ENCODE peak calls at places on chromosomes 13 and 19, in nine cellular contexts. K, O, J, L, V, G, R, H and Q are unnamed samples. For H3K4me1, the result is how much of the 10 kb centered on the place peaks cover.

GRCh38 chr13:24270639-24271131 is 38.7 kb upstream of the C1QTNF9 start:
- DNase-seq in K (no peak), O (peak), J (peak), L (peak), V (peak), G (peak), R (peak), H (no peak), Q (peak)

GRCh38 chr13:98504371-98504963 is 72.4 kb downstream of the STK24 start:
- DNase-seq in K (no peak), O (no peak), J (no peak), L (no peak), V (no peak), G (no peak), R (no peak), H (no peak), Q (no peak)

GRCh38 chr13:36736119-36736726 is 62.4 kb downstream of the SERTM1 start:
- DNase-seq in K (peak), O (peak), J (peak), L (peak), V (no peak), G (peak), R (no peak), H (peak), Q (no peak)

GRCh38 chr19:16005925-16006324 is 57.1 kb downstream of the OR10H4 start:
- DNase-seq in K (no peak), O (no peak), J (no peak), L (no peak), V (no peak), G (no peak), R (no peak), H (no peak), Q (no peak)

GRCh38 chr19:36573948-36574726 is 1.0 kb upstream of the ZNF529 start:
- DNase-seq in K (no peak), O (no peak), J (no peak), L (peak), V (no peak), G (peak), R (peak), H (no peak), Q (no peak)

GRCh38 chr13:21767032-21767431 is 96.2 kb downstream of the FGF9 start:
- DNase-seq in K (no peak), O (no peak), J (no peak), L (no peak), V (no peak), G (no peak), R (no peak), H (no peak), Q (no peak)

GRCh38 chr19:17242431-17243208 is 3.1 kb downstream of the NR2F6 start:
- DNase-seq in K (no peak), O (no peak), J (no peak), L (no peak), V (no peak), G (no peak), R (no peak), H (no peak), Q (no peak)

GRCh38 chr13:110221331-110221730 is 85.6 kb downstream of the COL4A1 start:
- DNase-seq in K (no peak), O (no peak), J (no peak), L (peak), V (no peak), G (no peak), R (no peak), H (no peak), Q (no peak)

GRCh38 chr13:58889474-58889873 is 1257.9 kb downstream of the PCDH17 start:
- DNase-seq in K (no peak), O (no peak), J (no peak), L (no peak), V (no peak), G (no peak), R (no peak), H (no peak), Q (no peak)

GRCh38 chr13:25375727-25376358 is 4.1 kb downstream of the ATP8A2 start:
- DNase-seq in K (peak), O (peak), J (peak), L (peak), V (no peak), G (no peak), R (no peak), H (peak), Q (peak)

GRCh38 chr13:95858286-95859075 is 181.5 kb downstream of the DNAJC3 start:
- DNase-seq in K (no peak), O (no peak), J (no peak), L (peak), V (no peak), G (peak), R (no peak), H (no peak), Q (no peak)

GRCh38 chr13:50990050-50990449 is 80.5 kb downstream of the RNASEH2B start:
- DNase-seq in K (no peak), O (no peak), J (no peak), L (no peak), V (no peak), G (no peak), R (no peak), H (no peak), Q (no peak)

GRCh38 chr19:12668937-12669271 is 2.3 kb downstream of the WDR83 start:
- DNase-seq in K (no peak), O (peak), J (peak), L (peak), V (peak), G (peak), R (no peak), H (no peak), Q (peak)

GRCh38 chr13:23723463-23723862 is 153.3 kb downstream of the TNFRSF19 start:
- DNase-seq in K (no peak), O (no peak), J (no peak), L (peak), V (no peak), G (peak), R (no peak), H (no peak), Q (no peak)

GRCh38 chr19:30349131-30349730 is 23.0 kb upstream of the ZNF536 start:
- DNase-seq in K (no peak), O (no peak), J (no peak), L (no peak), V (no peak), G (no peak), R (no peak), H (no peak), Q (no peak)

GRCh38 chr13:75656590-75656989 is 20.5 kb downstream of the LMO7 start:
- DNase-seq in K (no peak), O (no peak), J (no peak), L (no peak), V (no peak), G (no peak), R (no peak), H (no peak), Q (no peak)

GRCh38 chr19:21604351-21604926 is 99.0 kb downstream of the ZNF429 start:
- DNase-seq in K (no peak), O (peak), J (no peak), L (peak), V (no peak), G (peak), R (no peak), H (no peak), Q (no peak)

GRCh38 chr13:48411281-48412099 is 1.4 kb downstream of the LPAR6 start:
- DNase-seq in K (no peak), O (peak), J (no peak), L (no peak), V (no peak), G (no peak), R (no peak), H (no peak), Q (no peak)

GRCh38 chr13:111383591-111384440 is 63.4 kb downstream of the TEX29 start:
- DNase-seq in K (no peak), O (no peak), J (no peak), L (no peak), V (peak), G (no peak), R (no peak), H (no peak), Q (no peak)

GRCh38 chr13:100100115-100100879 is 11.4 kb downstream of the PCCA start:
- DNase-seq in K (no peak), O (peak), J (no peak), L (peak), V (no peak), G (peak), R (no peak), H (no peak), Q (no peak)

GRCh38 chr13:92074658-92075057 is 676.2 kb downstream of the GPC5 start:
- DNase-seq in K (peak), O (no peak), J (no peak), L (peak), V (no peak), G (no peak), R (no peak), H (no peak), Q (no peak)

GRCh38 chr13:49113526-49114286 is 106.4 kb upstream of the MLNR start:
- DNase-seq in K (no peak), O (no peak), J (no peak), L (peak), V (no peak), G (peak), R (no peak), H (no peak), Q (no peak)

DNA sequence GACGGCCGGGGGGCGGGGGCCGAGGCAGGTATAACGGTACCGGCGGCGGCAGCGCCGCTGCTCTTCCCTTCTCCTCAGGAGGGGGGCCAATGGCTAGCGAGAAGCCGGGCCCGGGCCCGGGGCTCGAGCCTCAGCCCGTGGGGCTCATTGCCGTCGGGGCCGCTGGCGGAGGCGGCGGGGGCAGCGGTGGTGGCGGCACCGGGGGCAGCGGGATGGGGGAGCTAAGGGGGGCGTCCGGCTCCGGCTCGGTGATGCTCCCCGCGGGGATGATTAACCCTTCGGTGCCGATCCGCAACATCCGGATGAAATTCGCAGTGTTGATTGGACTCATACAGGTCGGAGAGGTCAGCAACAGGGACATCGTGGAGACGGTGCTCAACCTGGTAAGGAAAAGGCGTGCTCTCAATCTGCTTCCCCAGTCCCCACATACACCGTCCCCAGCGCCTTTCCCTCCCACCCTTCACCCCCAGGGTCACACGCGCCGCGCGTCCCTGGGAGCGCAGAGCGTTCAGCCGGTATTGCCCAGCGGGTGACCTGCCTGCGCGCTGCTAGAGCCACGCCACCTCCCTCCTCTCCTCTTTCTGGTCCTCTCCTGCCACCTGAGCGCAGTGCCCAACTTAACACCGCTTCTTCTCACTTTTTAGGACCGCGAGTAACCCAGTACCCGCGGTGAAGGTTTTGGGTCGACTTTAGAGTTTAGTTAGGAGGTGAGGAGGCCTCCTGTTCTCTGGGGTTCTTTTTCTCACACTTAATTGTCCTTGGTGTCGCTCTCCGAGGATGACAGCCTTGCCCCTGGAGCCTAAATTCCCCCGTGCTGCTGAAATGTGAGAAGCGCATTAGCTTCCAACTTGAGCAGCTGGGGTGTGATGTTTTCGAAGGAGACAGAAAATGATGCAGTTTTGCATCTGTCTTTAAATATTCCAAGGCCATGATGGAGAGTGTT is 933 bp downstream of the NBEA start:
- DNase-seq in K (peak), O (peak), J (peak), L (no peak), V (peak), G (no peak), R (peak), H (no peak), Q (peak)
- TF ChIP-seq CTCF in K (peak), O (no peak), J (no peak), L (no peak), V (no peak), G (no peak), R (no peak), H (no peak), Q (no peak)

DNA sequence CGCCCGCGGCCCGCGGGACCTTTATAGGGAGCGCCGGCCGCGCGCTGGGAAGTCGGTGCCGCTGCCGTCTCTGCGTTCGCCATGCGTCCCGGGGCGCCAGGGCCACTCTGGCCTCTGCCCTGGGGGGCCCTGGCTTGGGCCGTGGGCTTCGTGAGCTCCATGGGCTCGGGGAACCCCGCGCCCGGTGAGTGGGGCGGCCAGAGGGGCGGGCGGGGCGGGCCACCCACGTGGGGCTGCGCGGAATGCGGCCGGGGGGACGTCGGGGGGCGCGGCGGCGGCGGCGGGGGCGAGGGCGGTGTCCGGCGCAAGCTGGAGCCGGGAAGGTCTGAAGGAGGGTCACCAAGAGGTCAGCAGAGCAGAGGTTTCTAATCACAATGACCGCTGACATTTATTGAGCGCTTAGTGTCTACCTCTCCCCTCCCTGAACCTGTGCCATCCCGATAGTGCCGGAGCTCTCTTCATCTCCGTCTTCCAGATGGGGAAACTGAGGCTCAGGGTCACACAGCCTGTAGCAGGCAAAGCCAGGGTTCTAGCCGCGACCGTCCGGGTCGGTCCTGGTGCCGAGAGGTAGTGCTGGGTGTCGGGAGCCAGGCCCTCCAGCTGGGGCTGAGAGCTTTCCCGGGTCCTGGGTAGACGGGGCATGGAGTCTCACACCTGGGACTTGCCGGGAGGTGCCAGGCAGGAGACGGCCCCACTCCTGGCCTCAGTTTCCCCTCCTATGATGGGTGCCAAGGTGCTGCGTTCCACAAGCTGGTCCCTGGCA is at the start of gene FSTL3:
- DNase-seq in K (no peak), O (no peak), J (no peak), L (peak), V (no peak), G (no peak), R (no peak), H (no peak), Q (no peak)
- H3K4me1 ChIP-seq in K (under half), O (under half), J (under half), L (under half), V (under half), G (under half), R (half or more), H (under half), Q (under half)

DNA sequence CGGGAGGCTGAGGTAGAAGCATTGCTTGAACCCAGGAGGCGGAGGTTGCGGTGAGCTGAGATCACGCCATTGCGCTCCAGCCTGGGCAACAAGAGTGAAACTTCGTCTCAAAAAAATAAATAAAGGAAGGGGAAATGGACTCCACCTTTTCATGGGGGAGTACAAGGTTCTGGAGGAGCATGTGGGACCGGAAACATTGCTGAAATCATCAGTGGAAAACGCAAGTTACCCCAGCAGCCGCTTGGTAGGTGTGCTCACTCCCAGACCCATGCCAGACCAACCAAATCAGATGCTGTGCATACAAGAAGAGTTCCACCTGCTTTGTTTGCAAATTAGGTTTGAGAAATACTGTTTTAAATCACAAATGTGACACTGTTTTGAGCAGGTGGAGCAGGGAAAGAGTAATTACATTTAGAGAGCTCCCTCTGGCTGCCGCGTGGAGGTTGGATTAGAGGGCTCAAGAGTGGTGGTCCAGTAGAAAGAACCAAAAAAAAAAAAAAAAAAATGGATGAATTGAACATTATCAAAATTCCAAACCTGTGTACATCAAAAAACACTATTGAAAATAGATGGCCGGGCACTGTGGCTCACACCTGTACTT is 4.9 kb downstream of the ERICH4 start:
- DNase-seq in K (no peak), O (no peak), J (no peak), L (no peak), V (no peak), G (no peak), R (no peak), H (no peak), Q (no peak)
- TF ChIP-seq CTCF in K (peak), O (no peak), J (no peak), L (no peak), V (no peak), G (no peak), R (no peak), H (no peak), Q (no peak)

GRCh38 chr19:10278935-10279334 is 7.8 kb upstream of the ICAM4 start:
- DNase-seq in K (no peak), O (no peak), J (no peak), L (no peak), V (no peak), G (no peak), R (no peak), H (no peak), Q (no peak)

GRCh38 chr19:10270616-10271394 is at the start of gene ICAM1:
- DNase-seq in K (no peak), O (peak), J (peak), L (peak), V (peak), G (peak), R (peak), H (no peak), Q (peak)

GRCh38 chr19:10277795-10278583 is 7.1 kb downstream of the ICAM1 start:
- DNase-seq in K (no peak), O (no peak), J (no peak), L (no peak), V (no peak), G (no peak), R (no peak), H (no peak), Q (no peak)

GRCh38 chr19:10271543-10272086 is 695 bp downstream of the ICAM1 start:
- DNase-seq in K (no peak), O (peak), J (peak), L (no peak), V (no peak), G (no peak), R (no peak), H (no peak), Q (peak)

GRCh38 chr19:10274589-10274988 is 3.7 kb downstream of the ICAM1 start:
- DNase-seq in K (no peak), O (no peak), J (no peak), L (no peak), V (no peak), G (no peak), R (no peak), H (no peak), Q (no peak)
- H3K4me1 ChIP-seq in K (under half), O (under half), J (under half), L (under half), V (under half), G (under half), R (half or more), H (under half), Q (under half)